ENCODE peak calls at places on chromosomes 6 and 20, in four cellular contexts. M, H, C and A are unnamed samples. For H3K9me3, the result is how much of the 10 kb centered on the place peaks cover.

GRCh38 chr20:46087161-46087560 is 2.6 kb downstream of the NCOA5 start:
- DNase-seq in M (no peak), H (no peak), C (no peak), A (no peak)

GRCh38 chr6:164396071-164397047 is 913.0 kb downstream of the C6orf118 start:
- DNase-seq in M (no peak), H (no peak), C (no peak), A (no peak)

GRCh38 chr6:88989215-88989614 is 25.8 kb upstream of the RNGTT start:
- DNase-seq in M (no peak), H (no peak), C (peak), A (no peak)

GRCh38 chr6:79170915-79171314 is 63.6 kb downstream of the HMGN3 start:
- DNase-seq in M (no peak), H (no peak), C (peak), A (no peak)

GRCh38 chr6:84072452-84072997 is 39.0 kb downstream of the MRAP2 start:
- DNase-seq in M (no peak), H (no peak), C (no peak), A (no peak)

GRCh38 chr20:11814276-11814675 is 103.4 kb upstream of the BTBD3 start:
- DNase-seq in M (peak), H (no peak), C (peak), A (no peak)

GRCh38 chr6:125944434-125944816 is 12.1 kb upstream of the HINT3 start:
- DNase-seq in M (no peak), H (no peak), C (peak), A (no peak)

GRCh38 chr6:158399040-158399700 is 86.9 kb downstream of the TULP4 start:
- DNase-seq in M (no peak), H (no peak), C (no peak), A (no peak)

GRCh38 chr6:32432050-32432450 is 7.6 kb upstream of the HLA-DRA start:
- DNase-seq in M (no peak), H (no peak), C (no peak), A (no peak)

GRCh38 chr20:942611-943010 is 26.5 kb upstream of the ANGPT4 start:
- DNase-seq in M (no peak), H (no peak), C (no peak), A (no peak)

GRCh38 chr6:52650946-52651345 is 20.0 kb upstream of the TMEM14A start:
- DNase-seq in M (no peak), H (no peak), C (no peak), A (no peak)

GRCh38 chr6:76886900-76887299 is 576.4 kb downstream of the HTR1B start:
- DNase-seq in M (no peak), H (no peak), C (no peak), A (no peak)

DNA sequence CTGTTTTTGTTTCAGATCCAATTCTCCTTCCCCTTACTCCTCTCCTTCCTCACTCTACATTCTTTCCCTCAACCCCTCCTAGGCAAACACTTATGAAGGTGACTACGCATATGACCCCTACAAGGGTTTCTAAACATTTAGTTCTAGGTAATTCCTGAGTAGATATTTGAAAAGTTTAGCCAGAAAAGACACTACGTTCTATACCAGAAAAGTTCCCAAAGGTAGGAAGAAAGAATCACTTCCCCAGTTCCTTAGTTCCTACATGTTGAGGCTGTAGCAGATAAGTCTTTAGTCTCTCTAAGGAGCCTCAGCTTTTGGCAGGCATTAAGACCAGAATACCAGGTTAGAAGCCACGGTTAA is 11.6 kb downstream of the POU3F2 start:
- DNase-seq in M (no peak), H (no peak), C (no peak), A (no peak)
- TF ChIP-seq CTCF in M (no peak), H (peak), C (no peak), A (no peak)

GRCh38 chr6:365835-366234 is 25.7 kb upstream of the IRF4 start:
- DNase-seq in M (no peak), H (no peak), C (no peak), A (peak)

GRCh38 chr6:364609-365540 is 26.7 kb upstream of the IRF4 start:
- DNase-seq in M (no peak), H (no peak), C (no peak), A (no peak)

GRCh38 chr6:366972-367794 is 24.4 kb upstream of the IRF4 start:
- DNase-seq in M (no peak), H (no peak), C (no peak), A (no peak)

GRCh38 chr6:367891-368630 is 23.5 kb upstream of the IRF4 start:
- DNase-seq in M (no peak), H (no peak), C (no peak), A (no peak)

GRCh38 chr6:366389-366788 is 25.2 kb upstream of the IRF4 start:
- DNase-seq in M (no peak), H (no peak), C (no peak), A (no peak)
- H3K9me3 ChIP-seq in M (half or more), H (under half), C (under half), A (under half)

GRCh38 chr20:37096415-37097039 is 730 bp upstream of the RBL1 start:
- DNase-seq in M (no peak), H (no peak), C (no peak), A (no peak)
- H3K27ac ChIP-seq in M (no peak), H (peak), C (peak), A (no peak)

GRCh38 chr6:149897855-149898744 is at the start of gene RAET1E:
- DNase-seq in M (no peak), H (no peak), C (no peak), A (no peak)
- TF ChIP-seq CTCF in M (peak), H (peak), C (peak), A (no peak)

DNA sequence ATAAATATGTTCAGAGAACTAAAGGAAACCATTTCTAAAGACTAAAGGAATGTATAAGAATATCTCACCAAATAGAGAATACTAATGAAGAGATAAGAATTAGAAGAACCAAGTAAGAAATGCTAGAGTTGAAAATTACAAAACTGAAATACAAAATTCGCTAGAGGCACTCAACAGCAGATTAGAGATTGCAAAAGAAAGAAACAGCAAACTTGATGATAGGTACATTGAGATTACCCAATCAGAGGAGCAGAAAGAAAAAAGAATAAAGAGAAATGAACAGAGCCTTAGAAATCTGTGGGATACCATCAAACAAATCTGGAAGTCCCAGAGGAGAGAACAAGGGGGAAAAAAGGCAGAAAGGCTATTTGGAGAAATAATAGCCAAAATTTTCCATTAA is 6.3 kb upstream of the PDCD2 start:
- DNase-seq in M (no peak), H (no peak), C (no peak), A (no peak)
- H3K9me3 ChIP-seq in M (under half), H (under half), C (under half), A (under half)

GRCh38 chr6:113476937-113477839 is 380.0 kb upstream of the MARCKS start:
- DNase-seq in M (no peak), H (no peak), C (peak), A (no peak)
- H3K27ac ChIP-seq in M (no peak), H (no peak), C (no peak), A (no peak)

DNA sequence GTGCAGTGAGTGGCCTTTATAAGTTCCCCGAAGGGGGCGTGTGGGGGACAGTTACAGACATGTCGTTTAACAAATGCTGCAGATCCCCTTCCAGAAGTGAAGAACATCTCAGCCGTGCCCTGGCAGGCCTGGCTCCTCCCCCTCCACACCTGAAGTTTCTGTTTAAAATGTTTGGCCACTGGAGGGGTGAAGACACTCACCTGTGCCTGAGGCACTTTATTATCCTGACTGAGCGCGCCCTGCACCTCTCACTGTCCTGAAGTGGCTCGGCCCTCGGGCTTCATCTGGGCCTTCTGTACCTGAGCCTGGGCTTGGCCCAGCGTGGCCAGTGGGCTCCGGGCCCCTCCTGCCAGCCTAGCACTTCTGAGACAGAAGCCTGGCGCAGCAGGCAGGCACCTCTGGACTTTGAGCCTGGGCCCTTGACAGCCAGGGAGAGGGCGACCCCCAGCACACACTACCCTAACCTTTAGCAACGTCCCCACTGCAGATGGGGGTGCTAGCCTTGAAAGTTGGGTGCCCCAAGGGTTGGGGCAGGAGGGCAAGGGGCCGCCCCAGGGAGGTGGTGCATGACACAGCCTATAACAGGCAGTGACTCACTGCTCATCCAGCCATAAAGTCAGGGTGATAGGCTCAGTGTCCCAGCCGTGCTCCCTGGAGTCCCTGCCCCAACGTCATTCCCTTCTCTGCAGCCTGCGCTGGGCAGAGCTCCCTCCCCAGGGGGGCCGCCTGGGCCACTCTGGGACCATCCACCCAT is 13.6 kb upstream of the GATA5 start:
- DNase-seq in M (no peak), H (no peak), C (peak), A (no peak)
- TF ChIP-seq CTCF in M (no peak), H (no peak), C (no peak), A (no peak)